ENCODE peak calls at places on chromosomes 2 and 18, in five cellular contexts. C, K, H, R and Z are unnamed samples.

GRCh38 chr2:203732072-203732952 is 25.9 kb downstream of the CD28 start:
- DNase-seq in R (no peak), H (no peak), C (no peak), K (no peak), Z (no peak)

GRCh38 chr2:159441182-159441581 is 154.7 kb upstream of the WDSUB1 start:
- DNase-seq in K (no peak), C (no peak), H (no peak), R (no peak), Z (no peak)

GRCh38 chr2:212005077-212005671 is 533.4 kb downstream of the ERBB4 start:
- DNase-seq in R (no peak), H (no peak), C (peak), K (peak), Z (peak)

GRCh38 chr2:152466041-152466440 is 131.1 kb downstream of the FMNL2 start:
- DNase-seq in H (no peak), R (no peak), C (no peak), K (no peak), Z (no peak)

GRCh38 chr18:2545155-2545554 is 26.1 kb downstream of the METTL4 start:
- DNase-seq in H (no peak), C (no peak), R (no peak), K (no peak), Z (no peak)

GRCh38 chr18:50178601-50179000 is 16.3 kb downstream of the MYO5B start:
- DNase-seq in C (no peak), R (no peak), H (no peak), K (no peak), Z (no peak)

GRCh38 chr2:164554487-164554886 is 66.8 kb downstream of the GRB14 start:
- DNase-seq in R (no peak), H (no peak), K (no peak), C (no peak), Z (no peak)

GRCh38 chr2:128488429-128488828 is 169.8 kb upstream of the HS6ST1 start:
- DNase-seq in R (no peak), H (no peak), C (peak), K (no peak), Z (no peak)